ENCODE peak calls at places on chromosomes 16 and 17, in six cellular contexts. G is stimulated activated CD8-positive, alpha-beta memory T cell treated with anti-CD3 and anti-CD28 coated beads, Interleukin-2, amount 100 ng/mL, for 1 hour; C is stromal cell of bone marrow; Z is cardiac muscle cell; O is fibroblast of lung; R is NCI-H774. L is an unnamed sample.

GRCh38 chr16:58264961-58265479 is 29.8 kb downstream of the PRSS54 start:
- DNase-seq in G (no peak), C (peak; percentile 56), Z (peak; percentile 46), O (peak; percentile 76), R (no peak), L (no peak)

GRCh38 chr17:82810644-82811430 is 29.0 kb downstream of the ZNF750 start:
- DNase-seq in G (no peak), C (no peak), Z (no peak), O (no peak), R (no peak), L (no peak)

GRCh38 chr16:85313541-85314208 is 201.4 kb upstream of the CIBAR2 start:
- DNase-seq in G (no peak), C (no peak), Z (peak; percentile 11), O (no peak), R (no peak), L (no peak)

GRCh38 chr17:38451840-38452529 is 23.7 kb downstream of the ARHGAP23 start:
- DNase-seq in G (no peak), C (peak; percentile 52), Z (peak; percentile 97), O (peak; percentile 95), R (no peak), L (no peak)

GRCh38 chr17:32627233-32628008 is 140.6 kb downstream of the CDK5R1 start:
- DNase-seq in G (no peak), C (no peak), Z (peak; percentile 35), O (peak; percentile 61), R (peak; percentile 98), L (no peak)

GRCh38 chr17:2055494-2056220 is 754 bp downstream of the HIC1 start:
- DNase-seq in G (no peak), C (no peak), Z (peak; percentile 70), O (no peak), R (no peak), L (no peak)

GRCh38 chr16:8798174-8798527 is 512 bp downstream of the PMM2 start:
- DNase-seq in G (no peak), C (no peak), Z (no peak), O (no peak), R (no peak), L (no peak)

GRCh38 chr16:85423631-85424030 is 189.5 kb upstream of the GSE1 start:
- DNase-seq in G (no peak), C (no peak), Z (no peak), O (no peak), R (no peak), L (no peak)

GRCh38 chr16:77920984-77921383 is 101.4 kb upstream of the CLEC3A start:
- DNase-seq in G (no peak), C (no peak), Z (no peak), O (no peak), R (no peak), L (no peak)

GRCh38 chr17:51427259-51428255 is 167.2 kb downstream of the UTP18 start:
- DNase-seq in G (peak; percentile 31), C (no peak), Z (no peak), O (no peak), R (peak; percentile 97), L (no peak)

GRCh38 chr16:80176114-80176513 is 364.7 kb upstream of the DYNLRB2 start:
- DNase-seq in G (no peak), C (peak; percentile 15), Z (no peak), O (no peak), R (no peak), L (no peak)

GRCh38 chr17:51640108-51640622 is 379.8 kb downstream of the UTP18 start:
- DNase-seq in G (no peak), C (no peak), Z (no peak), O (no peak), R (peak; percentile 64), L (no peak)

GRCh38 chr17:8153550-8153956 is 1.3 kb upstream of the PER1 start:
- DNase-seq in G (no peak), C (peak; percentile 98), Z (peak; percentile 98), O (peak; percentile 98), R (no peak), L (no peak)

GRCh38 chr17:40480501-40481003 is 20.9 kb downstream of the TNS4 start:
- DNase-seq in G (peak; percentile 42), C (no peak), Z (no peak), O (no peak), R (no peak), L (no peak)